ENCODE peak calls at places on chromosomes 12 and 14, in ten cellular contexts. One of them, this sample, is unnamed.

GRCh38 chr12:92107621-92108131 is 38.0 kb downstream of the BTG1 start:
- DNase-seq in BE2C: peak; percentile 65
- DNase-seq in Peyer's patch: no peak
- DNase-seq in cardiac muscle cell: peak; percentile 30
- DNase-seq in heart left ventricle: no peak
- DNase-seq in mucosa of descending colon: no peak
- DNase-seq in breast epithelium: no peak
- DNase-seq in AG09309: no peak
- DNase-seq in effector memory CD4-positive, alpha-beta T cell: no peak
- DNase-seq in small intestine: no peak
- DNase-seq in this sample: no peak

GRCh38 chr14:74587363-74587707 is 24.7 kb downstream of the LTBP2 start:
- DNase-seq in BE2C: no peak
- DNase-seq in Peyer's patch: no peak
- DNase-seq in cardiac muscle cell: no peak
- DNase-seq in heart left ventricle: peak; percentile 20
- DNase-seq in mucosa of descending colon: peak; percentile 24
- DNase-seq in breast epithelium: no peak
- DNase-seq in AG09309: no peak
- DNase-seq in effector memory CD4-positive, alpha-beta T cell: no peak
- DNase-seq in small intestine: no peak
- DNase-seq in this sample: no peak

GRCh38 chr14:55316528-55316927 is 45.3 kb downstream of the FBXO34 start:
- DNase-seq in BE2C: no peak
- DNase-seq in Peyer's patch: no peak
- DNase-seq in cardiac muscle cell: no peak
- DNase-seq in heart left ventricle: no peak
- DNase-seq in mucosa of descending colon: peak; percentile 56
- DNase-seq in breast epithelium: no peak
- DNase-seq in AG09309: no peak
- DNase-seq in effector memory CD4-positive, alpha-beta T cell: no peak
- DNase-seq in small intestine: peak; percentile 93
- DNase-seq in this sample: no peak

GRCh38 chr12:124392991-124393790 is 98.3 kb downstream of the RFLNA start:
- DNase-seq in BE2C: peak; percentile 98
- DNase-seq in Peyer's patch: no peak
- DNase-seq in cardiac muscle cell: no peak
- DNase-seq in heart left ventricle: peak; percentile 95
- DNase-seq in mucosa of descending colon: peak; percentile 89
- DNase-seq in breast epithelium: peak; percentile 84
- DNase-seq in AG09309: no peak
- DNase-seq in effector memory CD4-positive, alpha-beta T cell: no peak
- DNase-seq in small intestine: peak; percentile 80
- DNase-seq in this sample: peak; percentile 90

GRCh38 chr14:90295870-90296516 is 35.7 kb downstream of the NRDE2 start:
- DNase-seq in BE2C: no peak
- DNase-seq in Peyer's patch: no peak
- DNase-seq in cardiac muscle cell: no peak
- DNase-seq in heart left ventricle: no peak
- DNase-seq in mucosa of descending colon: no peak
- DNase-seq in breast epithelium: no peak
- DNase-seq in AG09309: no peak
- DNase-seq in effector memory CD4-positive, alpha-beta T cell: no peak
- DNase-seq in small intestine: no peak
- DNase-seq in this sample: no peak

GRCh38 chr12:69298947-69299346 is 49.2 kb upstream of the LYZ start:
- DNase-seq in BE2C: no peak
- DNase-seq in Peyer's patch: no peak
- DNase-seq in cardiac muscle cell: no peak
- DNase-seq in heart left ventricle: no peak
- DNase-seq in mucosa of descending colon: no peak
- DNase-seq in breast epithelium: no peak
- DNase-seq in AG09309: no peak
- DNase-seq in effector memory CD4-positive, alpha-beta T cell: no peak
- DNase-seq in small intestine: no peak
- DNase-seq in this sample: no peak

GRCh38 chr14:89466460-89466859 is 49.4 kb upstream of the FOXN3 start:
- DNase-seq in BE2C: no peak
- DNase-seq in Peyer's patch: peak; percentile 32
- DNase-seq in cardiac muscle cell: no peak
- DNase-seq in heart left ventricle: no peak
- DNase-seq in mucosa of descending colon: no peak
- DNase-seq in breast epithelium: no peak
- DNase-seq in AG09309: no peak
- DNase-seq in effector memory CD4-positive, alpha-beta T cell: no peak
- DNase-seq in small intestine: peak; percentile 42
- DNase-seq in this sample: no peak

GRCh38 chr12:114013601-114014345 is 47.6 kb upstream of the RBM19 start:
- DNase-seq in BE2C: peak; percentile 23
- DNase-seq in Peyer's patch: no peak
- DNase-seq in cardiac muscle cell: peak; percentile 85
- DNase-seq in heart left ventricle: no peak
- DNase-seq in mucosa of descending colon: no peak
- DNase-seq in breast epithelium: no peak
- DNase-seq in AG09309: peak; percentile 16
- DNase-seq in effector memory CD4-positive, alpha-beta T cell: no peak
- DNase-seq in small intestine: peak; percentile 1
- DNase-seq in this sample: no peak

GRCh38 chr12:6430124-6430989 is 14.4 kb upstream of the CD27 start:
- DNase-seq in BE2C: peak; percentile 36
- DNase-seq in Peyer's patch: peak; percentile 53
- DNase-seq in cardiac muscle cell: no peak
- DNase-seq in heart left ventricle: peak; percentile 68
- DNase-seq in mucosa of descending colon: peak; percentile 80
- DNase-seq in breast epithelium: no peak
- DNase-seq in AG09309: peak; percentile 98
- DNase-seq in effector memory CD4-positive, alpha-beta T cell: no peak
- DNase-seq in small intestine: peak; percentile 82
- DNase-seq in this sample: peak; percentile 96

GRCh38 chr12:92505373-92506340 is 197.1 kb upstream of the PLEKHG7 start:
- DNase-seq in BE2C: no peak
- DNase-seq in Peyer's patch: peak; percentile 68
- DNase-seq in cardiac muscle cell: no peak
- DNase-seq in heart left ventricle: peak; percentile 81
- DNase-seq in mucosa of descending colon: peak; percentile 57
- DNase-seq in breast epithelium: no peak
- DNase-seq in AG09309: no peak
- DNase-seq in effector memory CD4-positive, alpha-beta T cell: no peak
- DNase-seq in small intestine: peak; percentile 87
- DNase-seq in this sample: no peak

DNA sequence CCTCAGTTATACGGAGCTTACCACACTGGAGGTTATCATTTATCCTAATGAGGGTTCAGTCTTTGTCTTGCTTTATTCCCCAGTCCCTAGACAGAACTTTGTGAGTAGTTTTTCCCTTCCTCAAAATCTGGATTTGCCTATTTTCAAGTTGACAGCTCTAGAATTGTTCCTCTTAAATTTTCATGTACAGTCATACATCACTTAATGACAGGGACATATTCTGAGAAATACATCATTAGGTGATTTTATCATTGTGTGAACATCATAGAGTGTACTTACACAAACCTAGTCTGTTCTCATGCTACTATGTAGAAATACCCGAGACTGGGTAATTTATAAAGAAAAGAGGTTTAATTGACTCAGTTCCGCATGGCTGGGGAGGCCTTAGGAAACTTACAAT is 3.1 kb downstream of the PRKAB1 start:
- DNase-seq in BE2C: no peak
- DNase-seq in Peyer's patch: no peak
- DNase-seq in cardiac muscle cell: no peak
- DNase-seq in heart left ventricle: no peak
- DNase-seq in mucosa of descending colon: no peak
- DNase-seq in breast epithelium: no peak
- DNase-seq in AG09309: no peak
- DNase-seq in effector memory CD4-positive, alpha-beta T cell: no peak
- DNase-seq in small intestine: no peak
- DNase-seq in this sample: no peak
- H3K4me3 ChIP-seq in BE2C: no peak overlapping the region
- H3K4me3 ChIP-seq in Peyer's patch: peak overlapping the region; percentile 19
- H3K4me3 ChIP-seq in cardiac muscle cell: no peak overlapping the region
- H3K4me3 ChIP-seq in heart left ventricle: no peak overlapping the region
- H3K4me3 ChIP-seq in mucosa of descending colon: no peak overlapping the region
- H3K4me3 ChIP-seq in breast epithelium: no peak overlapping the region
- H3K4me3 ChIP-seq in AG09309: no peak overlapping the region
- H3K4me3 ChIP-seq in effector memory CD4-positive, alpha-beta T cell: no peak overlapping the region
- H3K4me3 ChIP-seq in small intestine: no peak overlapping the region
- H3K4me3 ChIP-seq in this sample: no peak overlapping the region

GRCh38 chr14:73125169-73125588 is 11.1 kb upstream of the PSEN1 start:
- DNase-seq in BE2C: no peak
- DNase-seq in Peyer's patch: no peak
- DNase-seq in cardiac muscle cell: no peak
- DNase-seq in heart left ventricle: no peak
- DNase-seq in mucosa of descending colon: no peak
- DNase-seq in breast epithelium: no peak
- DNase-seq in AG09309: no peak
- DNase-seq in effector memory CD4-positive, alpha-beta T cell: no peak
- DNase-seq in small intestine: no peak
- DNase-seq in this sample: no peak

GRCh38 chr14:73124180-73124894 is 12.0 kb upstream of the PSEN1 start:
- DNase-seq in BE2C: no peak
- DNase-seq in Peyer's patch: no peak
- DNase-seq in cardiac muscle cell: no peak
- DNase-seq in heart left ventricle: no peak
- DNase-seq in mucosa of descending colon: no peak
- DNase-seq in breast epithelium: no peak
- DNase-seq in AG09309: no peak
- DNase-seq in effector memory CD4-positive, alpha-beta T cell: no peak
- DNase-seq in small intestine: no peak
- DNase-seq in this sample: no peak

DNA sequence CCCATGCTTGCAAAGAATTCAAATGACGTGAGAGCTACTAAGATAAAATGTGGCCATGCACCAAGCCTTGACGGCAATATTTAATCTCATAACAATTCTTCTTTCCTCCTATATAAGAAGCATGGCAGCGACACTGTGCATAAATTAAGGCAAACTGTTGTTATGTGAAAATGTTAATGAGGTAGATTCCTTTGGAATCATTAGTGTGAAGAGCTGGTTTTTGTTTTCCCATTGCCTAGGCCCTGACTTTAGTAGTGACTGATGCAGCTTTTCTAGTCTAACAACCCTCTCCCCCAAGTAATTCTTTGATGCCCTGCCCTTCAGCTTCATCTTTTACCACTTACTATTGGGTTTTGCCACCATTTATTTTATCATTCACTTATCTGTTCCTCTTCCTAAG is 10.6 kb upstream of the PSEN1 start:
- DNase-seq in BE2C: no peak
- DNase-seq in Peyer's patch: no peak
- DNase-seq in cardiac muscle cell: no peak
- DNase-seq in heart left ventricle: no peak
- DNase-seq in mucosa of descending colon: no peak
- DNase-seq in breast epithelium: no peak
- DNase-seq in AG09309: no peak
- DNase-seq in effector memory CD4-positive, alpha-beta T cell: no peak
- DNase-seq in small intestine: no peak
- DNase-seq in this sample: no peak
- H3K4me3 ChIP-seq in BE2C: no peak overlapping the region
- H3K4me3 ChIP-seq in Peyer's patch: no peak overlapping the region
- H3K4me3 ChIP-seq in cardiac muscle cell: no peak overlapping the region
- H3K4me3 ChIP-seq in heart left ventricle: no peak overlapping the region
- H3K4me3 ChIP-seq in mucosa of descending colon: no peak overlapping the region
- H3K4me3 ChIP-seq in breast epithelium: no peak overlapping the region
- H3K4me3 ChIP-seq in AG09309: no peak overlapping the region
- H3K4me3 ChIP-seq in effector memory CD4-positive, alpha-beta T cell: no peak overlapping the region
- H3K4me3 ChIP-seq in small intestine: no peak overlapping the region
- H3K4me3 ChIP-seq in this sample: no peak overlapping the region

GRCh38 chr12:93714382-93714781 is 37.2 kb downstream of the CRADD start:
- DNase-seq in BE2C: no peak
- DNase-seq in Peyer's patch: no peak
- DNase-seq in cardiac muscle cell: no peak
- DNase-seq in heart left ventricle: no peak
- DNase-seq in mucosa of descending colon: no peak
- DNase-seq in breast epithelium: no peak
- DNase-seq in AG09309: no peak
- DNase-seq in effector memory CD4-positive, alpha-beta T cell: no peak
- DNase-seq in small intestine: no peak
- DNase-seq in this sample: no peak
- H3K4me3 ChIP-seq in BE2C: no peak overlapping the region
- H3K4me3 ChIP-seq in Peyer's patch: no peak overlapping the region
- H3K4me3 ChIP-seq in cardiac muscle cell: no peak overlapping the region
- H3K4me3 ChIP-seq in heart left ventricle: no peak overlapping the region
- H3K4me3 ChIP-seq in mucosa of descending colon: no peak overlapping the region
- H3K4me3 ChIP-seq in breast epithelium: no peak overlapping the region
- H3K4me3 ChIP-seq in AG09309: no peak overlapping the region
- H3K4me3 ChIP-seq in effector memory CD4-positive, alpha-beta T cell: no peak overlapping the region
- H3K4me3 ChIP-seq in small intestine: no peak overlapping the region
- H3K4me3 ChIP-seq in this sample: no peak overlapping the region

GRCh38 chr12:89494411-89495231 is 30.0 kb downstream of the GALNT4 start:
- DNase-seq in BE2C: no peak
- DNase-seq in Peyer's patch: no peak
- DNase-seq in cardiac muscle cell: no peak
- DNase-seq in heart left ventricle: no peak
- DNase-seq in mucosa of descending colon: no peak
- DNase-seq in breast epithelium: no peak
- DNase-seq in AG09309: no peak
- DNase-seq in effector memory CD4-positive, alpha-beta T cell: no peak
- DNase-seq in small intestine: no peak
- DNase-seq in this sample: no peak
- H3K4me3 ChIP-seq in BE2C: no peak overlapping the region
- H3K4me3 ChIP-seq in Peyer's patch: no peak overlapping the region
- H3K4me3 ChIP-seq in cardiac muscle cell: no peak overlapping the region
- H3K4me3 ChIP-seq in heart left ventricle: no peak overlapping the region
- H3K4me3 ChIP-seq in mucosa of descending colon: no peak overlapping the region
- H3K4me3 ChIP-seq in breast epithelium: no peak overlapping the region
- H3K4me3 ChIP-seq in AG09309: no peak overlapping the region
- H3K4me3 ChIP-seq in effector memory CD4-positive, alpha-beta T cell: no peak overlapping the region
- H3K4me3 ChIP-seq in small intestine: no peak overlapping the region
- H3K4me3 ChIP-seq in this sample: no peak overlapping the region

GRCh38 chr14:103930051-103930604 is 1.9 kb downstream of the TDRD9 start:
- DNase-seq in BE2C: no peak
- DNase-seq in Peyer's patch: no peak
- DNase-seq in cardiac muscle cell: no peak
- DNase-seq in heart left ventricle: no peak
- DNase-seq in mucosa of descending colon: no peak
- DNase-seq in breast epithelium: no peak
- DNase-seq in AG09309: no peak
- DNase-seq in effector memory CD4-positive, alpha-beta T cell: no peak
- DNase-seq in small intestine: no peak
- DNase-seq in this sample: no peak

GRCh38 chr14:103927566-103927965 is 690 bp upstream of the TDRD9 start:
- DNase-seq in BE2C: no peak
- DNase-seq in Peyer's patch: no peak
- DNase-seq in cardiac muscle cell: no peak
- DNase-seq in heart left ventricle: no peak
- DNase-seq in mucosa of descending colon: no peak
- DNase-seq in breast epithelium: no peak
- DNase-seq in AG09309: no peak
- DNase-seq in effector memory CD4-positive, alpha-beta T cell: no peak
- DNase-seq in small intestine: no peak
- DNase-seq in this sample: peak; percentile 69

GRCh38 chr14:103925316-103925715 is 2.9 kb upstream of the TDRD9 start:
- DNase-seq in BE2C: no peak
- DNase-seq in Peyer's patch: no peak
- DNase-seq in cardiac muscle cell: no peak
- DNase-seq in heart left ventricle: no peak
- DNase-seq in mucosa of descending colon: no peak
- DNase-seq in breast epithelium: no peak
- DNase-seq in AG09309: no peak
- DNase-seq in effector memory CD4-positive, alpha-beta T cell: no peak
- DNase-seq in small intestine: no peak
- DNase-seq in this sample: peak; percentile 35

GRCh38 chr14:103931422-103931821 is 3.2 kb downstream of the TDRD9 start:
- DNase-seq in BE2C: no peak
- DNase-seq in Peyer's patch: no peak
- DNase-seq in cardiac muscle cell: no peak
- DNase-seq in heart left ventricle: no peak
- DNase-seq in mucosa of descending colon: no peak
- DNase-seq in breast epithelium: no peak
- DNase-seq in AG09309: no peak
- DNase-seq in effector memory CD4-positive, alpha-beta T cell: no peak
- DNase-seq in small intestine: no peak
- DNase-seq in this sample: no peak

GRCh38 chr14:103928011-103928890 is at the start of gene TDRD9:
- DNase-seq in BE2C: no peak
- DNase-seq in Peyer's patch: no peak
- DNase-seq in cardiac muscle cell: no peak
- DNase-seq in heart left ventricle: no peak
- DNase-seq in mucosa of descending colon: no peak
- DNase-seq in breast epithelium: no peak
- DNase-seq in AG09309: no peak
- DNase-seq in effector memory CD4-positive, alpha-beta T cell: no peak
- DNase-seq in small intestine: no peak
- DNase-seq in this sample: no peak
- H3K4me3 ChIP-seq in BE2C: no peak within 1 kb of the TSS
- H3K4me3 ChIP-seq in Peyer's patch: no peak within 1 kb of the TSS
- H3K4me3 ChIP-seq in cardiac muscle cell: no peak within 1 kb of the TSS
- H3K4me3 ChIP-seq in heart left ventricle: no peak within 1 kb of the TSS
- H3K4me3 ChIP-seq in mucosa of descending colon: no peak within 1 kb of the TSS
- H3K4me3 ChIP-seq in breast epithelium: no peak within 1 kb of the TSS
- H3K4me3 ChIP-seq in AG09309: no peak within 1 kb of the TSS
- H3K4me3 ChIP-seq in effector memory CD4-positive, alpha-beta T cell: no peak within 1 kb of the TSS
- H3K4me3 ChIP-seq in small intestine: no peak within 1 kb of the TSS
- H3K4me3 ChIP-seq in this sample: no peak within 1 kb of the TSS